ENCODE peak calls at places on chromosomes 13 and 19, in six cellular contexts. One of them, this sample, is unnamed.

GRCh38 chr13:41681587-41681986 is 224.2 kb downstream of the RGCC start:
- DNase-seq in hepatic stellate cell: no peak
- DNase-seq in frontal cortex: no peak
- DNase-seq in fibroblast of lung: no peak
- DNase-seq in endothelial cell: no peak
- DNase-seq in RWPE1: no peak
- DNase-seq in this sample: no peak

GRCh38 chr13:44930280-44930679 is 59.0 kb downstream of the NUFIP1 start:
- DNase-seq in hepatic stellate cell: no peak
- DNase-seq in frontal cortex: no peak
- DNase-seq in fibroblast of lung: no peak
- DNase-seq in endothelial cell: no peak
- DNase-seq in RWPE1: no peak
- DNase-seq in this sample: no peak

GRCh38 chr19:33302974-33303790 is 848 bp upstream of the CEBPA start:
- DNase-seq in hepatic stellate cell: peak; percentile 69
- DNase-seq in frontal cortex: peak; percentile 53
- DNase-seq in fibroblast of lung: peak; percentile 57
- DNase-seq in endothelial cell: peak; percentile 71
- DNase-seq in RWPE1: peak; percentile 47
- DNase-seq in this sample: peak; percentile 66

GRCh38 chr13:113561417-113562084 is 23.0 kb upstream of the TFDP1 start:
- DNase-seq in hepatic stellate cell: no peak
- DNase-seq in frontal cortex: no peak
- DNase-seq in fibroblast of lung: no peak
- DNase-seq in endothelial cell: no peak
- DNase-seq in RWPE1: no peak
- DNase-seq in this sample: no peak

GRCh38 chr19:47379398-47379938 is 30.4 kb downstream of the DHX34 start:
- DNase-seq in hepatic stellate cell: no peak
- DNase-seq in frontal cortex: peak; percentile 63
- DNase-seq in fibroblast of lung: no peak
- DNase-seq in endothelial cell: no peak
- DNase-seq in RWPE1: no peak
- DNase-seq in this sample: no peak

GRCh38 chr19:41239363-41239762 is 20.3 kb downstream of the AXL start:
- DNase-seq in hepatic stellate cell: no peak
- DNase-seq in frontal cortex: no peak
- DNase-seq in fibroblast of lung: no peak
- DNase-seq in endothelial cell: no peak
- DNase-seq in RWPE1: no peak
- DNase-seq in this sample: no peak

GRCh38 chr19:42561512-42561911 is 33.2 kb downstream of the CEACAM8 start:
- DNase-seq in hepatic stellate cell: no peak
- DNase-seq in frontal cortex: no peak
- DNase-seq in fibroblast of lung: no peak
- DNase-seq in endothelial cell: no peak
- DNase-seq in RWPE1: no peak
- DNase-seq in this sample: no peak

GRCh38 chr13:46181799-46182490 is at the start of gene LCP1:
- DNase-seq in hepatic stellate cell: no peak
- DNase-seq in frontal cortex: no peak
- DNase-seq in fibroblast of lung: no peak
- DNase-seq in endothelial cell: no peak
- DNase-seq in RWPE1: no peak
- DNase-seq in this sample: no peak

GRCh38 chr13:30355405-30355741 is 48.0 kb upstream of the KATNAL1 start:
- DNase-seq in hepatic stellate cell: no peak
- DNase-seq in frontal cortex: no peak
- DNase-seq in fibroblast of lung: no peak
- DNase-seq in endothelial cell: peak; percentile 47
- DNase-seq in RWPE1: no peak
- DNase-seq in this sample: peak; percentile 24

GRCh38 chr13:77422724-77423123 is 95.8 kb upstream of the MYCBP2 start:
- DNase-seq in hepatic stellate cell: no peak
- DNase-seq in frontal cortex: no peak
- DNase-seq in fibroblast of lung: no peak
- DNase-seq in endothelial cell: no peak
- DNase-seq in RWPE1: no peak
- DNase-seq in this sample: no peak

GRCh38 chr19:2122982-2123381 is 26.3 kb downstream of the IZUMO4 start:
- DNase-seq in hepatic stellate cell: no peak
- DNase-seq in frontal cortex: no peak
- DNase-seq in fibroblast of lung: no peak
- DNase-seq in endothelial cell: no peak
- DNase-seq in RWPE1: no peak
- DNase-seq in this sample: no peak

GRCh38 chr13:24338721-24339120 is 29.3 kb downstream of the C1QTNF9 start:
- DNase-seq in hepatic stellate cell: no peak
- DNase-seq in frontal cortex: no peak
- DNase-seq in fibroblast of lung: no peak
- DNase-seq in endothelial cell: no peak
- DNase-seq in RWPE1: no peak
- DNase-seq in this sample: no peak

GRCh38 chr19:15869109-15869555 is 28.7 kb downstream of the CYP4F2 start:
- DNase-seq in hepatic stellate cell: peak; percentile 45
- DNase-seq in frontal cortex: peak; percentile 45
- DNase-seq in fibroblast of lung: peak; percentile 1
- DNase-seq in endothelial cell: no peak
- DNase-seq in RWPE1: peak; percentile 96
- DNase-seq in this sample: no peak

GRCh38 chr13:113366031-113366588 is 2.2 kb upstream of the GRTP1 start:
- DNase-seq in hepatic stellate cell: no peak
- DNase-seq in frontal cortex: no peak
- DNase-seq in fibroblast of lung: no peak
- DNase-seq in endothelial cell: no peak
- DNase-seq in RWPE1: no peak
- DNase-seq in this sample: no peak

GRCh38 chr13:27476943-27477681 is 26.7 kb upstream of the MTIF3 start:
- DNase-seq in hepatic stellate cell: peak; percentile 18
- DNase-seq in frontal cortex: no peak
- DNase-seq in fibroblast of lung: peak; percentile 5
- DNase-seq in endothelial cell: no peak
- DNase-seq in RWPE1: peak; percentile 66
- DNase-seq in this sample: no peak

GRCh38 chr19:32464279-32464678 is 58.7 kb downstream of the DPY19L3 start:
- DNase-seq in hepatic stellate cell: no peak
- DNase-seq in frontal cortex: no peak
- DNase-seq in fibroblast of lung: no peak
- DNase-seq in endothelial cell: no peak
- DNase-seq in RWPE1: no peak
- DNase-seq in this sample: no peak

GRCh38 chr19:31675187-31675913 is 326.1 kb upstream of the TSHZ3 start:
- DNase-seq in hepatic stellate cell: peak; percentile 24
- DNase-seq in frontal cortex: no peak
- DNase-seq in fibroblast of lung: peak; percentile 94
- DNase-seq in endothelial cell: no peak
- DNase-seq in RWPE1: peak; percentile 28
- DNase-seq in this sample: no peak

GRCh38 chr19:31312004-31312403 is 37.2 kb downstream of the TSHZ3 start:
- DNase-seq in hepatic stellate cell: peak; percentile 70
- DNase-seq in frontal cortex: no peak
- DNase-seq in fibroblast of lung: peak; percentile 93
- DNase-seq in endothelial cell: no peak
- DNase-seq in RWPE1: no peak
- DNase-seq in this sample: no peak

GRCh38 chr19:58538257-58539168 is 5.4 kb upstream of the TRIM28 start:
- DNase-seq in hepatic stellate cell: no peak
- DNase-seq in frontal cortex: no peak
- DNase-seq in fibroblast of lung: no peak
- DNase-seq in endothelial cell: peak; percentile 78
- DNase-seq in RWPE1: no peak
- DNase-seq in this sample: no peak

GRCh38 chr13:89465366-89465765 is 1794.2 kb downstream of the SLITRK5 start:
- DNase-seq in hepatic stellate cell: no peak
- DNase-seq in frontal cortex: no peak
- DNase-seq in fibroblast of lung: peak; percentile 76
- DNase-seq in endothelial cell: no peak
- DNase-seq in RWPE1: no peak
- DNase-seq in this sample: no peak

GRCh38 chr19:43533546-43534304 is 737 bp downstream of the ZNF575 start:
- DNase-seq in hepatic stellate cell: peak; percentile 97
- DNase-seq in frontal cortex: peak; percentile 90
- DNase-seq in fibroblast of lung: peak; percentile 100
- DNase-seq in endothelial cell: peak; percentile 98
- DNase-seq in RWPE1: peak; percentile 98
- DNase-seq in this sample: peak; percentile 97

GRCh38 chr19:36987091-36987490 is 71.0 kb downstream of the ZNF568 start:
- DNase-seq in hepatic stellate cell: no peak
- DNase-seq in frontal cortex: no peak
- DNase-seq in fibroblast of lung: no peak
- DNase-seq in endothelial cell: no peak
- DNase-seq in RWPE1: no peak
- DNase-seq in this sample: no peak

GRCh38 chr19:41001243-41001971 is 10.3 kb downstream of the CYP2B6 start:
- DNase-seq in hepatic stellate cell: no peak
- DNase-seq in frontal cortex: no peak
- DNase-seq in fibroblast of lung: no peak
- DNase-seq in endothelial cell: no peak
- DNase-seq in RWPE1: no peak
- DNase-seq in this sample: no peak

GRCh38 chr19:45947926-45948325 is 25.7 kb downstream of the NOVA2 start:
- DNase-seq in hepatic stellate cell: no peak
- DNase-seq in frontal cortex: no peak
- DNase-seq in fibroblast of lung: peak; percentile 93
- DNase-seq in endothelial cell: no peak
- DNase-seq in RWPE1: no peak
- DNase-seq in this sample: no peak